ENCODE peak calls at places on chromosomes 2 and 18, in four cellular contexts. X, E, Z and K are unnamed samples.

GRCh38 chr2:237859533-237860272 is at the start of gene RAMP1:
- DNase-seq in E (peak), X (no peak), Z (peak), K (peak)

GRCh38 chr2:98875081-98875728 is 60.8 kb downstream of the CRACDL start:
- DNase-seq in X (no peak), Z (no peak), E (no peak), K (no peak)

GRCh38 chr2:134228493-134228903 is 25.4 kb upstream of the MGAT5 start:
- DNase-seq in E (no peak), Z (no peak), X (no peak), K (no peak)

GRCh38 chr2:222305510-222306392 is 7.0 kb upstream of the PAX3 start:
- DNase-seq in E (peak), Z (peak), X (no peak), K (no peak)

GRCh38 chr18:9135081-9135911 is 1.3 kb upstream of the ANKRD12 start:
- DNase-seq in E (no peak), X (no peak), Z (no peak), K (no peak)

GRCh38 chr2:96907405-96908041 is 37.6 kb upstream of the SEMA4C start:
- DNase-seq in Z (peak), E (peak), X (no peak), K (no peak)

GRCh38 chr2:667332-668000 is 9.7 kb downstream of the TMEM18 start:
- DNase-seq in E (no peak), X (no peak), Z (peak), K (no peak)

GRCh38 chr2:120762341-120763061 is 26.8 kb downstream of the GLI2 start:
- DNase-seq in Z (no peak), E (no peak), X (no peak), K (no peak)

GRCh38 chr2:73827660-73828388 is 937 bp upstream of the STAMBP start:
- DNase-seq in X (no peak), E (no peak), Z (no peak), K (no peak)

GRCh38 chr18:32378705-32379104 is 92.0 kb downstream of the GAREM1 start:
- DNase-seq in Z (peak), E (no peak), X (no peak), K (no peak)

GRCh38 chr2:32948266-32948665 is 1.5 kb downstream of the LTBP1 start:
- DNase-seq in Z (no peak), X (no peak), E (no peak), K (no peak)
- H3K27ac ChIP-seq in Z (no peak), X (no peak), E (no peak), K (no peak)

DNA sequence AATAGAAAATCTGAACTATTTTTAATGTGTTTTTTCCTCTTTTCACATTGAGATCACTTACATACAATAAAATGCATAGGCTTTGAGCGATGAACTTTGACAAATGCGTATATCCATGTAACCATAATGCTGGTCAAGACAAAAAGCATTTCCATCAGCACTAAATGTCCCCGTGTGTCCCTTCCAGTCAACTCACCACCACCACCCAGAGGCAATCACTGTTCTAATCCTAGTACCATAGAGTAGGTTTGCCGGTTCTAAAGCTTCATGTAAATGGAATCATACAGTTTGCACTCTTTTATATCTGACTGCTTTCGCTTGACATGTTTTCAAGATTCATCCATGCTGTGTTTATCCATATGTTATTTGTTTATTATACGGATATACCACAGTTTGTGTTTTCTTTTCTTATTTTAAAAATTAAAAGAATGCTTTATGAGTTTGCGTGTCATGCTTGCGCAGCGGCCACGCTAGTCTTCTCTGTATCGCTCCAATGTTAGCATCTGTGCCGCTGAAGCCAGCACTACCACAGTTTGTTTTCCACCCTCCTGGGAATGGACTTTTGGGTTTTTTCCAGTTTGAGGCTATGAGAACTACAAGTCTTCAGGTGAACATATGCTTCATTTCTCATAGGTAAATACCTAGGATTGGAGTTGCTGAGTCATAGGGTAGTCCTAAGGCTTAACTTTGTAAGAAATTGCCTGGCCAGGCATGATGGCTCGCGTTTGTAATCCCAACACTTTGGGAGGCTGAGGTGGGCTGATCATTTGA is 197.5 kb upstream of the CHAC2 start:
- DNase-seq in X (no peak), E (no peak), Z (no peak), K (no peak)
- H3K27ac ChIP-seq in X (no peak), E (no peak), Z (no peak), K (no peak)

DNA sequence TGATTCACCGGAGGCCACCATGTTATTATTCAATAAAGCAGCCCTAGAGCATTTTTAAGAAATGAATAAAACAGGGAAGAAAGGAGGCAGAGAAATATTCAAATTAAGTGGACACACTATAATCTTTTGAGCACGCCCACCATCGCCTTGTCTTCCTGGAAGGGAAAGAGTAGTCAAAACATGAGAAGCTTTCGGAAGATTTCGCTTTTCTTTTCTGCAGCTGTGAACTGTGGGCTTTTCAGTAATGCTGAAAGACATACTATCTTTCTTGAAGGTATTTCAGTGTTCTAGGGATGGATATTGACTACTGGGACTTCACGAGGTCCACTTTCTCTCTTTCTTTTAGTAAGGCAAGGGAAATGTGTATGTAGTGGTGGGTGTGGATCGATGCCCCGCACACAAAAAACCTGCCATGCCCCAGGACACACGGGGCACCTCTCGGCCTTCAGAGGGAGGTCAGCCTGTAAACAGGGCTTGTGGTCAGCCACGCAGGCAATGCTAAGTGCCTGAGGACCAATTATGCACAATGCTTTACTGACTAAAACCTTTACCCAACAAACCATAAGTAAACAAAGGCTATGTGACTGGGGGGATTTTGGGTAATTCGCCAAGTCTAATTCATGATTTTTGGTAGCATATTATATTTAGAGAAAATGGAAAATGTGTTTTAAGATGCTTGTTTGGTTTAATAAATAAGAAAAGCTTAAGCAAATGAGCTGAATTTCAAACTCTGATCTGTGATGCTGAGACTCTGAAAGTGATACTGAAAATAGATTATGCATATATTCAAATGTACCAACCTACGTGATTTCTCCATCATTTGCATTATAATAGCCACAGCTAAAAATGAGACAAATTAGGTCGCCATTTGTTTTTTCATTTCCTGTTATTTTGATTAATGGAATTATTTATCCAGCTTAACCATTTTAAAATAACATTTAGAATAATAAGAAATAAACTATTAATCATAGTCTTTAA is 130.5 kb downstream of the ZNF516 start:
- DNase-seq in X (no peak), Z (no peak), E (no peak), K (no peak)
- H3K27ac ChIP-seq in X (no peak), Z (no peak), E (no peak), K (no peak)

GRCh38 chr2:23434721-23435121 is 49.7 kb downstream of the KLHL29 start:
- DNase-seq in Z (no peak), X (no peak), E (no peak), K (no peak)
- H3K27ac ChIP-seq in Z (no peak), X (no peak), E (no peak), K (no peak)

GRCh38 chr2:179050735-179051134 is 798 bp upstream of the CCDC141 start:
- DNase-seq in E (no peak), Z (no peak), X (no peak), K (no peak)
- H3K27ac ChIP-seq in E (no peak), Z (no peak), X (no peak), K (no peak)

GRCh38 chr2:70300771-70301343 is 1.0 kb downstream of the FAM136A start:
- DNase-seq in Z (no peak), E (no peak), X (no peak), K (no peak)
- H3K27ac ChIP-seq in Z (peak), E (no peak), X (peak), K (peak)

DNA sequence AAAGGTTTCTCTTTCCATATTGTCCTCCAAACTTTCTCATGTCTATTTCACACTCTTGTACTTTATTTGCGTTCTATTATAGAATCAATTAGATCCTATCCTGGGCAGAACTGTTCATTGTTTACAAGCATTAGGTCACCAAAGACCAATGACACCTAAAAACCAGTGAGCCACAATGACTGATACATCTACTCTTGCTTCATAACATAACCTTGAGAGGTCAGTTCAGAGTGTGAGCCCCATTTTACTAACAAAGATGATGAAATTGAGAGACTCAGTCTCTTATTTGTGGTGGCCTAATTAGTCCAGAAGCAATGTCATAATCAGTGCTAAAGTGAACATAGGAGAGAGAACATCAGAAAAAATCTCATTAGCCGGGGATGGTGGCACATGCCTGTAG is 248.9 kb upstream of the RBBP8 start:
- DNase-seq in E (no peak), Z (no peak), X (no peak), K (no peak)
- H3K27ac ChIP-seq in E (no peak), Z (no peak), X (no peak), K (no peak)

GRCh38 chr2:217875556-217876252 is 127.1 kb downstream of the TNS1 start:
- DNase-seq in X (no peak), Z (no peak), E (no peak), K (no peak)

GRCh38 chr2:217873371-217873770 is 129.4 kb downstream of the TNS1 start:
- DNase-seq in Z (no peak), E (no peak), X (no peak), K (no peak)

GRCh38 chr2:217877866-217878265 is 124.9 kb downstream of the TNS1 start:
- DNase-seq in E (no peak), Z (no peak), X (no peak), K (no peak)

GRCh38 chr2:217876253-217876570 is 126.6 kb downstream of the TNS1 start:
- DNase-seq in X (no peak), E (no peak), Z (no peak), K (no peak)

GRCh38 chr2:217875138-217875537 is 127.7 kb downstream of the TNS1 start:
- DNase-seq in Z (no peak), X (no peak), E (no peak), K (no peak)
- H3K27ac ChIP-seq in Z (no peak), X (no peak), E (no peak), K (no peak)